ENCODE peak calls at places on chromosomes 16 and 17, in nine cellular contexts. Z is CD8-positive, alpha-beta T cell; W is foreskin keratinocyte; F is aorta; E is heart right ventricle; C is CD4-positive, alpha-beta T cell; U is left lung; M is pancreas; R is psoas muscle. X is an unnamed sample.

GRCh38 chr17:64938290-64938689 is 19.0 kb upstream of the LRRC37A3 start:
- ATAC-seq in Z (no peak), C (no peak), E (no peak), F (no peak), R (no peak), M (no peak), W (peak), U (no peak), X (no peak)

GRCh38 chr17:65078441-65079160 is 22.1 kb upstream of the GNA13 start:
- ATAC-seq in M (no peak), W (peak), F (peak), E (peak), Z (no peak), R (no peak), U (peak), C (no peak), X (no peak)

GRCh38 chr16:65294708-65295107 is 172.8 kb upstream of the CDH11 start:
- ATAC-seq in R (no peak), Z (no peak), E (no peak), F (no peak), C (no peak), W (no peak), M (no peak), U (no peak), X (no peak)

GRCh38 chr16:4580245-4580644 is 24.1 kb downstream of the C16orf96 start:
- ATAC-seq in R (no peak), F (no peak), E (no peak), W (peak), C (no peak), Z (no peak), M (no peak), U (peak), X (no peak)

GRCh38 chr17:39618252-39618913 is 8.4 kb upstream of the PPP1R1B start:
- ATAC-seq in Z (no peak), F (no peak), U (peak), R (no peak), C (no peak), M (peak), E (no peak), W (no peak), X (no peak)

GRCh38 chr16:6286176-6286575 is 1046.5 kb upstream of the RBFOX1 start:
- ATAC-seq in U (no peak), C (no peak), W (no peak), R (no peak), F (no peak), M (no peak), E (no peak), Z (no peak), X (no peak)

GRCh38 chr16:22161999-22162657 is at the start of gene SDR42E2:
- ATAC-seq in M (peak), C (peak), W (peak), U (peak), F (no peak), R (no peak), E (no peak), Z (peak), X (no peak)

GRCh38 chr17:72726936-72727335 is 365.6 kb downstream of the SLC39A11 start:
- ATAC-seq in W (peak), E (no peak), Z (peak), C (peak), F (no peak), U (peak), M (no peak), R (no peak), X (no peak)

GRCh38 chr17:72614871-72615626 is 477.4 kb downstream of the SLC39A11 start:
- ATAC-seq in W (peak), F (no peak), C (no peak), U (peak), E (peak), Z (no peak), R (no peak), M (peak), X (no peak)

GRCh38 chr17:77145209-77145608 is 4.4 kb downstream of the SEC14L1 start:
- ATAC-seq in Z (no peak), E (no peak), W (no peak), R (no peak), F (no peak), M (no peak), U (no peak), C (no peak), X (no peak)

GRCh38 chr17:77144227-77144626 is 3.5 kb downstream of the SEC14L1 start:
- ATAC-seq in M (no peak), Z (no peak), F (no peak), U (no peak), W (no peak), R (no peak), E (no peak), C (no peak), X (no peak)

GRCh38 chr17:77141846-77142449 is 1.2 kb downstream of the SEC14L1 start:
- ATAC-seq in Z (no peak), E (no peak), F (no peak), C (no peak), M (no peak), U (no peak), R (no peak), W (no peak), X (no peak)

GRCh38 chr17:77142689-77143088 is 1.9 kb downstream of the SEC14L1 start:
- ATAC-seq in E (no peak), M (no peak), C (no peak), Z (no peak), W (no peak), R (no peak), U (no peak), F (no peak), X (no peak)

GRCh38 chr17:77143306-77143705 is 2.5 kb downstream of the SEC14L1 start:
- ATAC-seq in W (no peak), U (no peak), F (no peak), E (no peak), Z (no peak), C (no peak), R (no peak), M (no peak), X (no peak)
- H3K27ac ChIP-seq in W (no peak), U (peak), F (no peak), E (peak), Z (no peak), C (no peak), R (peak), M (peak), X (peak)

DNA sequence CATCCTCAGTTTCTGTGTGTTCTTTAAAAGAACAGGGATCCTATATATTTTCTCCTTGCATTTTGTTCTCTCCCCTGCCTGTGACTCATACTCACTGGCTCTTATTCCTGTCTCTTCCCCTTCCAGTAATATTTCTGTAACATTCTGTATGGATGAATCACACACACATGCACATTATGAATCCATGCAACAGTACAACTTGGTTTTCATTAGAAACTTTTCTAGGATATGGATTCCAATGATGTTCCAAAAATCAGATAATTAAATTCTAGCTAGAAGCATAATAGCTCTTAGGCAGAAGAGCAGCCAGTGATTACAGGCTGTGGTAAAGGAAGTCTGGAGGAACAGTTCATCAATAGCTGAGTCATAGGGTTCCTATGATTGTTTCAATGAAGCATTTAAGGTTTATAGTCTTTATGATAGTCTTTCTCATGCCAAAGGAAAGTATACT is 119.6 kb upstream of the PMFBP1 start:
- ATAC-seq in U (peak), E (peak), Z (no peak), W (peak), M (peak), R (no peak), C (no peak), F (peak), X (peak)
- H3K27ac ChIP-seq in U (peak), E (no peak), Z (no peak), W (peak), M (peak), R (no peak), C (no peak), F (peak), X (peak)

DNA sequence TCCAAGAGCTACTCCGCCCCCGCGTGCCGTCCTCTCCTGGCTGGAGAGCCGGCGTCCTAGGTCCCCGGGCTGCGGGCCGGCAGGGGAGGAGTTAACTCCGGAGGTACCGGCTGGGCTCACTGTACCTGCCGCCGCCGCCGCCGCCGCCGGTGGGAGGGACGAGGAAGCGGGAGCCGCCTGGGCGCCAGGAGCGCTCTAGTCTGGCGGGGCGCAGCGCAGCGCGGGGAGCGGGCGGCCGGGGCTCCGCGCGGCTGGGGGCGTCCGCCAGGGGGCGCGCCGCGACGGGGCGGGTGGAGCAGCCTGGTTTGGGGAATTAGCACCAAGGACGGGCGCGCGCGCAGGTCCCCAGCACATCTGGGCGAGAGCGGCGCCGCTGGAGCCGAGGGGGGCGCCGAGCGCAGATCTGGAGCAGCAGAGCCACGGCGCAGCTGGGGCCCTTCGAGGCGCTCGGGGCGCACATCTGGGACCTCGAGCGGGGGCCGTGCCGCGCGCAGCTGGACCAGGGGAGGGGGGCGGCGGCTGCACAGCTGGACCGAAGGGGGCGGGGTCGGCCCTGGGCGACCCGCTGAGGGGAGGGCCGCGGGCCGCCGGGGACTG is at the start of gene NXPH3:
- ATAC-seq in U (peak), W (peak), M (peak), R (peak), C (peak), Z (peak), F (peak), E (peak), X (peak)
- H3K27ac ChIP-seq in U (peak), W (no peak), M (no peak), R (no peak), C (no peak), Z (no peak), F (peak), E (peak), X (peak)

GRCh38 chr16:85069171-85069570 is 41.6 kb downstream of the KIAA0513 start:
- ATAC-seq in M (no peak), C (no peak), Z (no peak), R (no peak), F (no peak), W (no peak), E (no peak), U (no peak), X (no peak)

GRCh38 chr16:85067024-85067423 is 39.4 kb downstream of the KIAA0513 start:
- ATAC-seq in U (no peak), E (no peak), W (no peak), F (no peak), C (no peak), R (peak), Z (no peak), M (no peak), X (no peak)

GRCh38 chr16:85066346-85066885 is 38.8 kb downstream of the KIAA0513 start:
- ATAC-seq in F (no peak), R (no peak), M (no peak), E (no peak), W (no peak), Z (no peak), C (no peak), U (no peak), X (no peak)

GRCh38 chr16:85068746-85069145 is 41.2 kb downstream of the KIAA0513 start:
- ATAC-seq in W (no peak), R (no peak), E (no peak), M (no peak), F (no peak), C (no peak), U (no peak), Z (no peak), X (no peak)

GRCh38 chr16:85067431-85067830 is 39.8 kb downstream of the KIAA0513 start:
- ATAC-seq in R (no peak), F (no peak), E (no peak), U (no peak), C (no peak), Z (no peak), M (no peak), W (no peak), X (no peak)
- H3K27ac ChIP-seq in R (no peak), F (no peak), E (no peak), U (no peak), C (no peak), Z (no peak), M (no peak), W (no peak), X (no peak)

GRCh38 chr16:75086281-75086680 is 30.3 kb downstream of the LDHD start:
- ATAC-seq in C (no peak), U (peak), F (no peak), Z (no peak), R (no peak), W (no peak), E (no peak), M (no peak), X (no peak)

GRCh38 chr16:75087040-75087979 is 29.3 kb downstream of the LDHD start:
- ATAC-seq in R (peak), Z (no peak), U (peak), E (peak), M (peak), F (peak), C (no peak), W (peak), X (peak)

GRCh38 chr16:75088226-75088625 is 28.4 kb downstream of the LDHD start:
- ATAC-seq in E (no peak), M (no peak), Z (no peak), C (no peak), W (no peak), R (no peak), U (no peak), F (no peak), X (no peak)

GRCh38 chr16:75083826-75084225 is 32.8 kb downstream of the LDHD start:
- ATAC-seq in M (no peak), U (no peak), C (no peak), F (no peak), R (no peak), Z (no peak), W (no peak), E (no peak), X (no peak)

GRCh38 chr16:75085556-75085955 is 31.0 kb downstream of the LDHD start:
- ATAC-seq in Z (no peak), C (no peak), F (no peak), R (no peak), M (no peak), U (no peak), E (no peak), W (no peak), X (no peak)
- H3K27ac ChIP-seq in Z (no peak), C (no peak), F (no peak), R (peak), M (no peak), U (no peak), E (no peak), W (no peak), X (peak)

GRCh38 chr17:78029697-78030096 is 71.2 kb downstream of the TNRC6C start:
- ATAC-seq in R (no peak), M (no peak), W (no peak), C (no peak), U (no peak), E (no peak), Z (no peak), F (no peak), X (no peak)

GRCh38 chr17:78034429-78035091 is 76.1 kb downstream of the TNRC6C start:
- ATAC-seq in E (no peak), C (no peak), Z (no peak), W (peak), F (no peak), U (no peak), R (no peak), M (no peak), X (no peak)

GRCh38 chr17:78031435-78031834 is 72.9 kb downstream of the TNRC6C start:
- ATAC-seq in M (no peak), F (no peak), W (no peak), U (no peak), C (no peak), R (no peak), Z (no peak), E (no peak), X (no peak)

GRCh38 chr17:78027121-78027520 is 68.6 kb downstream of the TNRC6C start:
- ATAC-seq in W (no peak), E (peak), U (peak), R (no peak), M (no peak), Z (no peak), F (no peak), C (no peak), X (no peak)

DNA sequence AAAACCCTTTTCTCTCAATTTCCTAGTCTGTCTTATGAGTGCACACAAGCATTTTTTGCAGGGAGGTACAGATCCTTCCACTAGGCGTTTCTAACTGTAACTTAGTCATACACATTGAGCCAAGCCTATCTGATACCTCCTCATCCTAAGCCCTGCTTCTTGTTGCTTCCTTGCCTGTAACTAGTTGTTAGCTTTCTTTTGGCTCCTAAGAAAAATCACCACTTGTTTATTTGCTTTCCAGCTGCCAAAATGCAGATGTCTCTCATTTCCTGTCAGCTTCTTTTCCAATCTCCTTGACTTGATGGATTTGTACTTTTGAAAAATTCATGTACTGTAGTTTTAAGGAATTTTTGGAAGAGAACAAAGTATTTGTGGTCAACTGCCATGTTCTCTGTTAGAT is 73.7 kb downstream of the TNRC6C start:
- ATAC-seq in E (peak), C (no peak), F (no peak), W (no peak), Z (no peak), R (no peak), U (peak), M (no peak), X (no peak)
- H3K27ac ChIP-seq in E (no peak), C (no peak), F (peak), W (no peak), Z (no peak), R (no peak), U (peak), M (no peak), X (no peak)

GRCh38 chr17:75840779-75841123 is 3.5 kb downstream of the UNC13D start:
- ATAC-seq in E (no peak), C (no peak), F (no peak), R (no peak), U (no peak), Z (no peak), W (no peak), M (no peak), X (no peak)
- H3K27ac ChIP-seq in E (no peak), C (no peak), F (no peak), R (no peak), U (no peak), Z (no peak), W (no peak), M (no peak), X (no peak)

X was measured in gastroesophageal sphincter.